ENCODE peak calls at places on chromosomes 4 and X, in ten cellular contexts. E is AG10803; S is IMR-90; X is fibroblast of mammary gland; R is upper lobe of left lung; F is naive thymus-derived CD4-positive, alpha-beta T cell; Z is suprapubic skin; Q is endothelial cell of umbilical vein; P is SJSA1; B is hepatocyte. L is an unnamed sample.

GRCh38 chrX:129736491-129736890 is 2.3 kb upstream of the XPNPEP2 start:
- DNase-seq in P (no peak), B (peak), E (no peak), X (no peak), S (no peak), Z (no peak), F (no peak), R (no peak), Q (no peak), L (no peak)

GRCh38 chr4:98474408-98474844 is 184.0 kb downstream of the TSPAN5 start:
- DNase-seq in S (peak), R (no peak), Q (no peak), B (no peak), E (peak), Z (no peak), F (no peak), X (peak), P (peak), L (peak)

GRCh38 chr4:88110826-88111225 is 47.6 kb downstream of the ABCG2 start:
- DNase-seq in P (no peak), R (no peak), X (no peak), B (no peak), E (no peak), Z (no peak), Q (peak), F (no peak), S (no peak), L (no peak)

GRCh38 chr4:152536545-152537182 is 772 bp upstream of the FBXW7 start:
- DNase-seq in B (peak), R (no peak), Z (no peak), S (peak), Q (no peak), X (peak), P (no peak), F (peak), E (peak), L (peak)

GRCh38 chrX:55450259-55450658 is 1.7 kb upstream of the MAGEH1 start:
- DNase-seq in Q (peak), B (peak), E (peak), P (no peak), X (peak), S (peak), Z (no peak), R (no peak), F (no peak), L (peak)

GRCh38 chrX:40473460-40474204 is 107.1 kb upstream of the ATP6AP2 start:
- DNase-seq in Q (no peak), F (no peak), E (no peak), B (no peak), P (no peak), R (no peak), X (no peak), Z (no peak), S (no peak), L (no peak)

GRCh38 chr4:186134254-186134653 is 29.8 kb downstream of the FAM149A start:
- DNase-seq in Z (no peak), X (no peak), F (no peak), E (no peak), P (no peak), R (no peak), S (no peak), B (no peak), Q (no peak), L (no peak)

GRCh38 chr4:100284302-100284701 is 94.0 kb upstream of the DDIT4L start:
- DNase-seq in Z (no peak), S (no peak), B (no peak), E (no peak), P (no peak), Q (no peak), R (no peak), F (no peak), X (no peak), L (no peak)

GRCh38 chr4:160296476-160296875 is 1193.6 kb downstream of the RAPGEF2 start:
- DNase-seq in Z (no peak), F (no peak), Q (no peak), B (no peak), P (no peak), S (no peak), R (no peak), E (no peak), X (no peak), L (no peak)
- H3K4me3 ChIP-seq in Z (no peak), F (no peak), Q (no peak), B (no peak), P (no peak), S (no peak), R (no peak), E (no peak), X (no peak), L (no peak)

GRCh38 chrX:11566158-11566557 is 99.6 kb downstream of the ARHGAP6 start:
- DNase-seq in S (no peak), X (no peak), Q (no peak), F (no peak), Z (no peak), R (no peak), B (no peak), E (no peak), P (peak), L (no peak)
- H3K4me3 ChIP-seq in S (no peak), X (no peak), Q (no peak), F (no peak), Z (no peak), R (no peak), B (no peak), E (no peak), P (no peak), L (no peak)

DNA sequence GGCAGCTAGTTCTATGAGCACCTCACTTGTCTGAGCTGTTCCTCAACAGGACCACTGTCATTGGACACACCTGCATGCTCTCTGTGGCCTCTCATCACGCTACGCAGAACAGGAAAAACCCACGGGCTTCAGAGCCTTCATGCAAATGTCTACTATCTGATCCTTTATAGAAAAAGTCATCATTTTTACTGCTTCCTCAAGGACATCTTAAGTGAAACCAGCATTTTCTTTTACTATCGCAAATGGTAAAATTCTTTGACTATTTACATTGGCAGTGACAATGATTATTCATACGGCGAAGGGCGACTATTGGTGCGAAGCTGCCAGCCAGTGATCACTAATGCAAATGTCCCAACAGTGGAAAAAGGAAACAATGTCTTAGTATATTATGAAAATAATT is 147.0 kb downstream of the AFAP1 start:
- DNase-seq in P (no peak), X (no peak), Z (peak), B (no peak), Q (peak), S (no peak), E (no peak), R (no peak), F (no peak), L (peak)
- H3K4me3 ChIP-seq in P (no peak), X (no peak), Z (no peak), B (no peak), Q (no peak), S (no peak), E (no peak), R (no peak), F (no peak), L (no peak)

GRCh38 chrX:9467181-9467580 is 2.3 kb downstream of the TBL1X start:
- DNase-seq in S (no peak), F (no peak), B (no peak), R (no peak), E (no peak), P (no peak), Q (no peak), X (no peak), Z (no peak), L (no peak)
- H3K4me3 ChIP-seq in S (peak), F (no peak), B (peak), R (no peak), E (no peak), P (peak), Q (no peak), X (no peak), Z (no peak), L (peak)

GRCh38 chr4:17057035-17057434 is 158.6 kb upstream of the LDB2 start:
- DNase-seq in X (no peak), Z (no peak), E (no peak), F (no peak), P (no peak), S (no peak), R (no peak), B (no peak), Q (no peak), L (no peak)

GRCh38 chr4:17058506-17058905 is 160.1 kb upstream of the LDB2 start:
- DNase-seq in P (no peak), Z (no peak), S (peak), Q (no peak), F (no peak), B (no peak), X (peak), E (peak), R (no peak), L (peak)

GRCh38 chr4:17060230-17060629 is 161.8 kb upstream of the LDB2 start:
- DNase-seq in B (no peak), Q (no peak), F (no peak), E (no peak), Z (no peak), P (no peak), S (no peak), R (no peak), X (peak), L (no peak)

GRCh38 chr4:17055788-17056187 is 157.3 kb upstream of the LDB2 start:
- DNase-seq in B (no peak), R (no peak), X (peak), P (peak), F (no peak), Q (peak), E (peak), S (peak), Z (no peak), L (peak)

DNA sequence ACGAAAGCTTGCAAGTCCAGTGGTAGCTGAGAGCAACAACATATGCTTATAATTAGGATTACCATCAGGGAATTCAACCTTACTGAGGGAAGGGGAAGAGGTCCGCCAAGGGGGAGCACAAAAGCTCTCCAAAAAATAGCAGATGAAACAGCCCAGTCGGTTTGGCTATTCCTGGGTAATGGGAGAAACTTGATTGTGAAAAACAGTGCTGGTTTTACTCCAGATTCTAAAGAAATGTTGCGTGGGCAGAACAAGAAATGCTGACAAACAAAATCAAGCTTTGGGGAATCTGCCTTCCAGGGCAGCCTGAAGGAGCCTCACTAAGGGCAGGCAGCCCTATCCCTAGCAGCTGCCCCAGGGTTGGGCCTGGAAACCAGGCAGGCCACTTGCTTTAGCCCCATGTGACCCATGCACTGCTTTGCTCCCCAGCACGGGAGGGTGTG is 160.8 kb upstream of the LDB2 start:
- DNase-seq in S (peak), Z (no peak), X (peak), P (peak), Q (no peak), R (no peak), F (no peak), B (no peak), E (peak), L (peak)
- H3K4me3 ChIP-seq in S (no peak), Z (no peak), X (no peak), P (no peak), Q (no peak), R (no peak), F (no peak), B (no peak), E (peak), L (no peak)